ENCODE peak calls at places on chromosome 11, in ten cellular contexts. One of them, this sample, is unnamed.
A peak's percentile ranks its signal among the peaks of the same experiment; 100 is the strongest.

GRCh38 chr11:45517171-45517770 is 148.2 kb downstream of the CHST1 start:
- DNase-seq in AG09309: no peak
- DNase-seq in HCT116: no peak
- DNase-seq in ecto neural progenitor cell: no peak
- DNase-seq in head of caudate nucleus: no peak
- DNase-seq in effector CD4-positive, alpha-beta T cell: no peak
- DNase-seq in NAMALWA: no peak
- DNase-seq in small intestine: no peak
- DNase-seq in ACHN: peak; percentile 19
- DNase-seq in iPS-NIHi11: no peak
- DNase-seq in this sample: no peak

GRCh38 chr11:36008576-36008975 is 64.7 kb downstream of the LDLRAD3 start:
- DNase-seq in AG09309: no peak
- DNase-seq in HCT116: no peak
- DNase-seq in head of caudate nucleus: no peak
- DNase-seq in effector CD4-positive, alpha-beta T cell: no peak
- DNase-seq in ecto neural progenitor cell: no peak
- DNase-seq in small intestine: no peak
- DNase-seq in ACHN: no peak
- DNase-seq in iPS-NIHi11: no peak
- DNase-seq in NAMALWA: no peak
- DNase-seq in this sample: no peak

GRCh38 chr11:96055706-96056387 is 131.9 kb upstream of the MTMR2 start:
- DNase-seq in iPS-NIHi11: no peak
- DNase-seq in ecto neural progenitor cell: no peak
- DNase-seq in ACHN: peak; percentile 25
- DNase-seq in effector CD4-positive, alpha-beta T cell: no peak
- DNase-seq in NAMALWA: no peak
- DNase-seq in head of caudate nucleus: no peak
- DNase-seq in small intestine: no peak
- DNase-seq in AG09309: no peak
- DNase-seq in HCT116: no peak
- DNase-seq in this sample: no peak

GRCh38 chr11:125091247-125091876 is 20.1 kb downstream of the TMEM218 start:
- DNase-seq in HCT116: no peak
- DNase-seq in NAMALWA: peak; percentile 55
- DNase-seq in head of caudate nucleus: peak; percentile 51
- DNase-seq in ecto neural progenitor cell: peak; percentile 76
- DNase-seq in small intestine: peak; percentile 12
- DNase-seq in AG09309: peak; percentile 32
- DNase-seq in iPS-NIHi11: peak; percentile 78
- DNase-seq in effector CD4-positive, alpha-beta T cell: no peak
- DNase-seq in ACHN: peak; percentile 43
- DNase-seq in this sample: no peak

GRCh38 chr11:46130286-46130937 is 9.2 kb upstream of the PHF21A start:
- DNase-seq in iPS-NIHi11: no peak
- DNase-seq in AG09309: no peak
- DNase-seq in NAMALWA: peak; percentile 18
- DNase-seq in effector CD4-positive, alpha-beta T cell: no peak
- DNase-seq in HCT116: no peak
- DNase-seq in small intestine: no peak
- DNase-seq in head of caudate nucleus: no peak
- DNase-seq in ACHN: no peak
- DNase-seq in ecto neural progenitor cell: no peak
- DNase-seq in this sample: no peak

GRCh38 chr11:32259641-32260081 is 168.8 kb downstream of the RCN1 start:
- DNase-seq in iPS-NIHi11: no peak
- DNase-seq in AG09309: no peak
- DNase-seq in small intestine: peak; percentile 7
- DNase-seq in head of caudate nucleus: peak; percentile 27
- DNase-seq in effector CD4-positive, alpha-beta T cell: no peak
- DNase-seq in NAMALWA: peak; percentile 37
- DNase-seq in ecto neural progenitor cell: no peak
- DNase-seq in HCT116: no peak
- DNase-seq in ACHN: no peak
- DNase-seq in this sample: no peak

GRCh38 chr11:92869716-92870115 is 99.7 kb upstream of the MTNR1B start:
- DNase-seq in effector CD4-positive, alpha-beta T cell: no peak
- DNase-seq in head of caudate nucleus: no peak
- DNase-seq in ecto neural progenitor cell: no peak
- DNase-seq in small intestine: no peak
- DNase-seq in ACHN: no peak
- DNase-seq in iPS-NIHi11: no peak
- DNase-seq in HCT116: no peak
- DNase-seq in NAMALWA: no peak
- DNase-seq in AG09309: no peak
- DNase-seq in this sample: no peak

GRCh38 chr11:108338750-108339149 is 115.9 kb downstream of the ATM start:
- DNase-seq in small intestine: no peak
- DNase-seq in ecto neural progenitor cell: no peak
- DNase-seq in AG09309: no peak
- DNase-seq in head of caudate nucleus: no peak
- DNase-seq in iPS-NIHi11: no peak
- DNase-seq in effector CD4-positive, alpha-beta T cell: no peak
- DNase-seq in ACHN: no peak
- DNase-seq in HCT116: no peak
- DNase-seq in NAMALWA: no peak
- DNase-seq in this sample: no peak

GRCh38 chr11:108368134-108368533 is 99.2 kb downstream of the C11orf65 start:
- DNase-seq in ACHN: no peak
- DNase-seq in head of caudate nucleus: no peak
- DNase-seq in HCT116: no peak
- DNase-seq in small intestine: no peak
- DNase-seq in iPS-NIHi11: no peak
- DNase-seq in effector CD4-positive, alpha-beta T cell: no peak
- DNase-seq in AG09309: no peak
- DNase-seq in NAMALWA: no peak
- DNase-seq in ecto neural progenitor cell: no peak
- DNase-seq in this sample: no peak

GRCh38 chr11:44475114-44475686 is 90.3 kb upstream of the CD82 start:
- DNase-seq in AG09309: no peak
- DNase-seq in HCT116: no peak
- DNase-seq in effector CD4-positive, alpha-beta T cell: no peak
- DNase-seq in iPS-NIHi11: no peak
- DNase-seq in head of caudate nucleus: no peak
- DNase-seq in NAMALWA: no peak
- DNase-seq in ecto neural progenitor cell: no peak
- DNase-seq in small intestine: no peak
- DNase-seq in ACHN: no peak
- DNase-seq in this sample: no peak

GRCh38 chr11:113189909-113190667 is 124.3 kb upstream of the TTC12 start:
- DNase-seq in small intestine: peak; percentile 1
- DNase-seq in head of caudate nucleus: no peak
- DNase-seq in ecto neural progenitor cell: no peak
- DNase-seq in effector CD4-positive, alpha-beta T cell: no peak
- DNase-seq in iPS-NIHi11: no peak
- DNase-seq in AG09309: peak; percentile 59
- DNase-seq in NAMALWA: no peak
- DNase-seq in HCT116: no peak
- DNase-seq in ACHN: no peak
- DNase-seq in this sample: peak; percentile 91

GRCh38 chr11:131248588-131248987 is 121.8 kb upstream of the NTM start:
- DNase-seq in effector CD4-positive, alpha-beta T cell: no peak
- DNase-seq in HCT116: no peak
- DNase-seq in iPS-NIHi11: no peak
- DNase-seq in head of caudate nucleus: no peak
- DNase-seq in NAMALWA: no peak
- DNase-seq in ecto neural progenitor cell: no peak
- DNase-seq in small intestine: no peak
- DNase-seq in AG09309: no peak
- DNase-seq in ACHN: no peak
- DNase-seq in this sample: no peak

GRCh38 chr11:86446163-86446923 is 71.7 kb downstream of the CCDC81 start:
- DNase-seq in effector CD4-positive, alpha-beta T cell: no peak
- DNase-seq in ecto neural progenitor cell: no peak
- DNase-seq in head of caudate nucleus: no peak
- DNase-seq in ACHN: no peak
- DNase-seq in AG09309: no peak
- DNase-seq in small intestine: no peak
- DNase-seq in HCT116: no peak
- DNase-seq in iPS-NIHi11: no peak
- DNase-seq in NAMALWA: no peak
- DNase-seq in this sample: no peak

GRCh38 chr11:791658-792534 is 2.0 kb upstream of the CEND1 start:
- DNase-seq in head of caudate nucleus: no peak
- DNase-seq in small intestine: no peak
- DNase-seq in ecto neural progenitor cell: no peak
- DNase-seq in iPS-NIHi11: no peak
- DNase-seq in HCT116: no peak
- DNase-seq in ACHN: no peak
- DNase-seq in effector CD4-positive, alpha-beta T cell: no peak
- DNase-seq in NAMALWA: no peak
- DNase-seq in AG09309: no peak
- DNase-seq in this sample: no peak

GRCh38 chr11:7583248-7583647 is 69.4 kb downstream of the PPFIBP2 start:
- DNase-seq in NAMALWA: no peak
- DNase-seq in HCT116: no peak
- DNase-seq in small intestine: no peak
- DNase-seq in ACHN: no peak
- DNase-seq in head of caudate nucleus: no peak
- DNase-seq in iPS-NIHi11: no peak
- DNase-seq in AG09309: no peak
- DNase-seq in ecto neural progenitor cell: no peak
- DNase-seq in effector CD4-positive, alpha-beta T cell: no peak
- DNase-seq in this sample: no peak